ENCODE peak calls at places on chromosomes 7 and 10, in four cellular contexts. M, R, Z and N are unnamed samples. For H3K36me3 and H3K27me3, the result is how much of the 10 kb centered on the place peaks cover.

GRCh38 chr7:135991322-135991721 is 14.2 kb upstream of the MTPN start:
- DNase-seq in M (no peak), Z (no peak), R (no peak), N (no peak)

GRCh38 chr10:109205929-109206585 is 717.3 kb downstream of the XPNPEP1 start:
- DNase-seq in R (peak), Z (no peak), M (no peak), N (no peak)

GRCh38 chr10:102763037-102763607 is 19.4 kb downstream of the WBP1L start:
- DNase-seq in R (no peak), M (no peak), Z (no peak), N (no peak)

GRCh38 chr10:61139230-61139928 is 195.4 kb upstream of the RHOBTB1 start:
- DNase-seq in R (no peak), M (no peak), Z (no peak), N (no peak)

GRCh38 chr7:55104707-55105433 is 86.1 kb downstream of the EGFR start:
- DNase-seq in M (no peak), R (no peak), Z (no peak), N (no peak)

GRCh38 chr10:74612195-74612594 is 214.2 kb upstream of the KAT6B start:
- DNase-seq in Z (no peak), M (no peak), R (peak), N (no peak)

GRCh38 chr10:77983384-77984341 is 45.7 kb downstream of the POLR3A start:
- DNase-seq in Z (no peak), R (peak), M (no peak), N (no peak)

GRCh38 chr10:103542764-103543616 is 49.5 kb downstream of the NEURL1 start:
- DNase-seq in R (peak), M (peak), Z (peak), N (peak)

GRCh38 chr7:106657085-106657991 is 3.6 kb downstream of the CCDC71L start:
- DNase-seq in R (peak), Z (no peak), M (no peak), N (no peak)

GRCh38 chr7:106367018-106367420 is 82.2 kb upstream of the NAMPT start:
- DNase-seq in R (peak), M (no peak), Z (no peak), N (no peak)

GRCh38 chr10:131546086-131546810 is 234.7 kb upstream of the TCERG1L start:
- DNase-seq in Z (peak), M (no peak), R (no peak), N (no peak)

GRCh38 chr7:15916666-15917388 is 230.3 kb upstream of the MEOX2 start:
- DNase-seq in R (peak), M (no peak), Z (no peak), N (no peak)

GRCh38 chr7:133139350-133139749 is 57.5 kb upstream of the CHCHD3 start:
- DNase-seq in R (peak), Z (no peak), M (no peak), N (no peak)
- TF ChIP-seq CTCF in R (peak), Z (no peak), M (no peak), N (peak)

DNA sequence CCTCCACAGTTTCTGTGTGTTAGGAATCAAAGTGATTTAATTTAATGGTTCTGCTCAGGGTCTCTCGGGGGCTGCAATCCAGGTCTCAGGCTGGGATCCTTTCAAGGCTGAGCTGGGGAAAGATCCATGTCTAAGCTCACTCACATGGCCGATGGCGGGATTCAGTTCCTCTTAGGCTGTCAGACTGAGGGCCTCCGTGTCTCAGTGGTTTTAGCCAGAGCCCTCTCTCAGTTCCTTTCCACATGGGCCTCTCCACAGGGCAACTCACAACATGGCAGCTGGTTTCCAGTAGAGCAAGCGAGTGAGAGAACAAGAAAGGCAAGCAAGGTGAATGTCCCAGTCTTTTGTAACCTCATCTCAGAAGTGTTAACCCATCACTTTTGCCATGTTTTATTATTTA is 26.9 kb downstream of the CAV1 start:
- DNase-seq in R (no peak), M (no peak), Z (no peak), N (no peak)
- H3K36me3 ChIP-seq in R (under half), M (half or more), Z (under half), N (under half)

GRCh38 chr10:110647136-110647430 is 2.9 kb downstream of the RBM20 start:
- DNase-seq in Z (no peak), M (no peak), R (peak), N (no peak)

GRCh38 chr10:110643670-110644597 is at the start of gene RBM20:
- DNase-seq in Z (no peak), R (no peak), M (no peak), N (no peak)

GRCh38 chr10:110642980-110643655 is 1.0 kb upstream of the RBM20 start:
- DNase-seq in Z (no peak), R (no peak), M (no peak), N (no peak)

GRCh38 chr10:110646417-110647135 is 2.4 kb downstream of the RBM20 start:
- DNase-seq in Z (no peak), M (no peak), R (no peak), N (no peak)

GRCh38 chr10:110644598-110645462 is 694 bp downstream of the RBM20 start:
- DNase-seq in Z (no peak), R (no peak), M (no peak), N (no peak)
- H3K27me3 ChIP-seq in Z (under half), R (under half), M (half or more), N (half or more)

GRCh38 chr7:116877443-116878217 is 15.2 kb downstream of the CAPZA2 start:
- DNase-seq in Z (no peak), R (no peak), M (no peak), N (no peak)

GRCh38 chr7:116872026-116872425 is 9.6 kb downstream of the CAPZA2 start:
- DNase-seq in R (no peak), M (no peak), Z (no peak), N (no peak)

GRCh38 chr7:116873619-116874018 is 11.2 kb downstream of the CAPZA2 start:
- DNase-seq in M (no peak), Z (no peak), R (no peak), N (no peak)

GRCh38 chr7:116871061-116871700 is 8.8 kb downstream of the CAPZA2 start:
- DNase-seq in Z (no peak), R (no peak), M (no peak), N (no peak)

DNA sequence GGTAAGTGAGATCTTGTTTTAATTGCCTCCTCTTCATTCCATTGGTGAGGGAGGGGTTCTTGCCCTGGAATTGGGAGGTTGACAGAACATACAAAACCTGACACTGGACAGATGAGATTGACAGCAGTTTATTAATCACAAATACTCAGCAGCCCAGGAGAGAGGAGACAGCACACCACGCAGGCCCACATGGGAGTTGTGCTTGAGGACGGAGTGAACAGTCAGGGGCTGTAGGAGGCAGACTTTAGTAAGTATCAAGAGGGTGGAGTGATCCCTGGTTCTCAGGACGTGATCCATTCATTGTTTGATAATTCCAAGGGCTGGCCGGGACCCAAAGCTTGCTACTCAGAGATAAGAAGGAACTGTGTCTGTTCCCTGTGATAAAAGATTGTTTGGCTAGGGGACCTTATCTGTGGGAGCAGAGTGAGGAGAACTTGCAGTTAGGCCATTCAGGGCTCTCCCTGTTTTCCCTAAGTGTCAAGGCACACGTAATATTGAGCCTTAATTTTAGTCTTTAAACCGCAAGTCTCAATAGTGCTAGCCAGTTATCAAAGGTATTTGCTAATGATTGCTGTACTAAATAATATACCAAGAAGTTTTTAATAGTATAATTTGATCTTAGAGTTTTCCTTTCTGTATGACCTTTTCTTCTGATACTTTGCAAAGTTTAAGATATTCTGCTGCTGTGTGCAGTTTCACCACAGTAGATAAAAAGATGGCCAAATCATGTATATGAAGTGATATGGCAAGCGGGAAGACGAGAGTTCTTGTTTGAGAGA is 14.5 kb downstream of the CAPZA2 start:
- DNase-seq in M (no peak), R (peak), Z (no peak), N (no peak)
- TF ChIP-seq CTCF in M (no peak), R (no peak), Z (no peak), N (no peak)

GRCh38 chr10:88901206-88901605 is 21.2 kb downstream of the STAMBPL1 start:
- DNase-seq in M (no peak), R (no peak), Z (no peak), N (no peak)

GRCh38 chr10:88899886-88900285 is 19.8 kb downstream of the STAMBPL1 start:
- DNase-seq in M (no peak), R (no peak), Z (no peak), N (no peak)

GRCh38 chr10:88902328-88902789 is 22.3 kb downstream of the STAMBPL1 start:
- DNase-seq in M (no peak), Z (no peak), R (no peak), N (no peak)

GRCh38 chr10:88901610-88902327 is 21.7 kb downstream of the STAMBPL1 start:
- DNase-seq in R (peak), Z (no peak), M (no peak), N (no peak)

GRCh38 chr10:88903715-88904114 is 23.7 kb downstream of the STAMBPL1 start:
- DNase-seq in Z (no peak), M (no peak), R (no peak), N (no peak)
- H3K36me3 ChIP-seq in Z (under half), M (under half), R (under half), N (under half)

DNA sequence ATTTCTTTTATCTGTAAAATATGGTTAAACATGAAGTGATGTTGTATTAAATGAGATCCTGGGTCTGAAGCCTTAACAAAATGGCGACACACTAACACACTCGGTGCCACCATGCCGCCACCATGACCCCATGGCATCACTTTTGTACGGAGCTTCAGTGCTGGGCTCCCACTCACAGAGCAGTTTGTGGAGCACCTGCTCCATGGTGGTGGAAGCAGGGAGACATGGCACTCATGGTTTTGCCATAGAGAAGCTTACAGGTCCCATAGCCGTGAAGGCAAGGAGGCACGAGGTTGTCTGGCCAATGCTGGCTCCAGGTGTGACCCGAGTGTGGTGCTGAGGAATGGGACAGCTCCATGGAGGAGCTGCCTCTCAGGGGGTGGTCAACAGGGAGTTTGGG is 63.5 kb upstream of the EN2 start:
- DNase-seq in R (no peak), M (no peak), Z (no peak), N (no peak)
- H3K27me3 ChIP-seq in R (under half), M (under half), Z (under half), N (under half)